ENCODE peak calls at places on chromosome 6, in nine cellular contexts. T is AG08395; O is NCI-H774; J is activated gamma-delta T cell; R is COR-L47; M is HEK293T; H is AG20443; G is activated T-cell treated with anti-CD3 and anti-CD28 coated beads for 4 hours; U is activated T-helper 1 cell treated with anti-CD3 and anti-CD28 coated beads, Interleukin-2, amount 50 U/mL, for 16 hours. V is an unnamed sample.
A peak's percentile ranks its signal among the peaks of the same experiment; 100 is the strongest.

GRCh38 chr6:145252737-145253136 is 482.6 kb downstream of the EPM2A start:
- DNase-seq in T (no peak), O (no peak), J (no peak), R (no peak), M (no peak), H (no peak), G (no peak), U (no peak), V (no peak)

GRCh38 chr6:12013368-12013617 is 1.2 kb downstream of the HIVEP1 start:
- DNase-seq in T (no peak), O (no peak), J (no peak), R (no peak), M (no peak), H (no peak), G (no peak), U (no peak), V (no peak)

GRCh38 chr6:140253096-140253495 is 878.6 kb upstream of the CITED2 start:
- DNase-seq in T (peak; percentile 10), O (no peak), J (no peak), R (no peak), M (no peak), H (peak; percentile 15), G (no peak), U (no peak), V (no peak)

GRCh38 chr6:98844244-98845161 is 10.1 kb downstream of the POU3F2 start:
- DNase-seq in T (no peak), O (no peak), J (no peak), R (peak; percentile 12), M (no peak), H (no peak), G (no peak), U (no peak), V (no peak)

GRCh38 chr6:169848946-169849345 is 97.5 kb downstream of the ERMARD start:
- DNase-seq in T (no peak), O (no peak), J (no peak), R (no peak), M (no peak), H (no peak), G (no peak), U (no peak), V (no peak)

GRCh38 chr6:24255676-24256075 is 102.2 kb downstream of the DCDC2 start:
- DNase-seq in T (no peak), O (no peak), J (no peak), R (no peak), M (no peak), H (no peak), G (no peak), U (no peak), V (no peak)

GRCh38 chr6:29081312-29081711 is 5.8 kb downstream of the OR2B3 start:
- DNase-seq in T (no peak), O (no peak), J (no peak), R (no peak), M (no peak), H (no peak), G (no peak), U (no peak), V (no peak)

GRCh38 chr6:130282234-130282995 is 59.7 kb upstream of the SAMD3 start:
- DNase-seq in T (peak; percentile 34), O (no peak), J (no peak), R (no peak), M (peak; percentile 9), H (peak; percentile 41), G (peak; percentile 10), U (no peak), V (peak; percentile 10)

GRCh38 chr6:37209461-37210205 is 39.7 kb downstream of the PIM1 start:
- DNase-seq in T (no peak), O (no peak), J (no peak), R (no peak), M (no peak), H (no peak), G (peak; percentile 17), U (no peak), V (no peak)

V was measured in HCT116.